ENCODE peak calls at places on chromosomes 1 and 21, in seven cellular contexts. G is LoVo; E is activated CD8-positive, alpha-beta memory T cell treated with anti-CD3 and anti-CD28 coated beads for 1 hour; B is stimulated activated CD4-positive, alpha-beta T cell treated with anti-CD3 and anti-CD28 coated beads, TNF-alpha, amount 100 ng/mL, for 48 hours; F is frontal cortex; D is chondrocyte; X is BE2C. R is an unnamed sample.

GRCh38 chr1:26408604-26409003 is 2.0 kb upstream of the LIN28A start:
- DNase-seq in G (peak; percentile 67), E (peak; percentile 48), B (peak; percentile 34), F (peak; percentile 79), D (no peak), X (no peak), R (no peak)

GRCh38 chr1:200305806-200306205 is 104.0 kb downstream of the ZNF281 start:
- DNase-seq in G (no peak), E (no peak), B (no peak), F (no peak), D (no peak), X (no peak), R (no peak)

GRCh38 chr1:154502066-154502741 is at the start of the genes SHE and TDRD10:
- DNase-seq in G (no peak), E (no peak), B (no peak), F (peak; percentile 42), D (no peak), X (no peak), R (no peak)

GRCh38 chr1:147821883-147822282 is 61.5 kb upstream of the GJA5 start:
- DNase-seq in G (no peak), E (no peak), B (no peak), F (no peak), D (no peak), X (no peak), R (no peak)

GRCh38 chr1:212928323-212929281 is 21.7 kb upstream of the VASH2 start:
- DNase-seq in G (no peak), E (no peak), B (no peak), F (no peak), D (no peak), X (peak; percentile 31), R (no peak)

GRCh38 chr1:108574008-108574407 is 14.1 kb downstream of the EEIG2 start:
- DNase-seq in G (no peak), E (no peak), B (no peak), F (no peak), D (no peak), X (no peak), R (no peak)

GRCh38 chr1:224637510-224637909 is 21.4 kb downstream of the CNIH3 start:
- DNase-seq in G (peak; percentile 56), E (no peak), B (no peak), F (no peak), D (no peak), X (no peak), R (no peak)

GRCh38 chr1:59025898-59026426 is 242.1 kb upstream of the JUN start:
- DNase-seq in G (no peak), E (no peak), B (no peak), F (no peak), D (no peak), X (no peak), R (no peak)

GRCh38 chr21:41611966-41612606 is 104.1 kb upstream of the TMPRSS2 start:
- DNase-seq in G (peak; percentile 47), E (no peak), B (no peak), F (no peak), D (no peak), X (no peak), R (peak; percentile 82)

GRCh38 chr1:182681516-182681915 is 2.9 kb downstream of the RGS8 start:
- DNase-seq in G (no peak), E (no peak), B (no peak), F (no peak), D (no peak), X (no peak), R (no peak)

GRCh38 chr1:64187646-64188045 is 15.8 kb upstream of the UBE2U start:
- DNase-seq in G (no peak), E (no peak), B (no peak), F (no peak), D (no peak), X (no peak), R (no peak)

GRCh38 chr1:209403921-209404320 is 179.6 kb upstream of the CAMK1G start:
- DNase-seq in G (peak; percentile 32), E (no peak), B (no peak), F (no peak), D (no peak), X (no peak), R (no peak)

GRCh38 chr1:101174722-101175121 is 62.1 kb upstream of the S1PR1 start:
- DNase-seq in G (peak; percentile 28), E (no peak), B (no peak), F (no peak), D (no peak), X (no peak), R (peak; percentile 2)

GRCh38 chr1:29542476-29543015 is 306.2 kb downstream of the PTPRU start:
- DNase-seq in G (no peak), E (no peak), B (no peak), F (no peak), D (no peak), X (no peak), R (no peak)

GRCh38 chr21:35641271-35642016 is 418.9 kb downstream of the SETD4 start:
- DNase-seq in G (no peak), E (no peak), B (no peak), F (no peak), D (no peak), X (no peak), R (no peak)

R was measured in T47D.